ENCODE peak calls at places on chromosomes 12 and 14, in four cellular contexts. T is RPMI7951; Q is central memory CD4-positive, alpha-beta T cell; J is cardiac fibroblast. Y is an unnamed sample.

GRCh38 chr12:43848786-43849185 is 12.9 kb downstream of the TMEM117 start:
- DNase-seq in T (peak; percentile 5), Q (no peak), J (peak; percentile 19), Y (no peak)

GRCh38 chr14:88439088-88439487 is 53.6 kb downstream of the SPATA7 start:
- DNase-seq in T (no peak), Q (no peak), J (no peak), Y (no peak)

GRCh38 chr12:53500119-53500775 is 836 bp upstream of the TARBP2 start:
- DNase-seq in T (peak; percentile 51), Q (no peak), J (peak; percentile 89), Y (peak; percentile 43)

GRCh38 chr12:131736807-131737484 is 26.1 kb downstream of the SFSWAP start:
- DNase-seq in T (peak; percentile 53), Q (no peak), J (peak; percentile 79), Y (no peak)

GRCh38 chr12:124655317-124656213 is 88.2 kb upstream of the NCOR2 start:
- DNase-seq in T (peak; percentile 84), Q (no peak), J (peak; percentile 95), Y (no peak)

GRCh38 chr14:99246536-99247083 is 25.4 kb downstream of the BCL11B start:
- DNase-seq in T (no peak), Q (peak; percentile 68), J (no peak), Y (no peak)

GRCh38 chr14:34935552-34935951 is 47.2 kb upstream of the SRP54 start:
- DNase-seq in T (no peak), Q (no peak), J (no peak), Y (no peak)

GRCh38 chr14:53064461-53064860 is 88.7 kb downstream of the DDHD1 start:
- DNase-seq in T (no peak), Q (no peak), J (no peak), Y (no peak)

GRCh38 chr12:31897791-31898503 is 61.3 kb upstream of the RESF1 start:
- DNase-seq in T (peak; percentile 87), Q (no peak), J (peak; percentile 44), Y (peak; percentile 79)

GRCh38 chr14:28785096-28785952 is 18.7 kb downstream of the FOXG1 start:
- DNase-seq in T (peak; percentile 25), Q (no peak), J (no peak), Y (no peak)

GRCh38 chr14:60287452-60287851 is 38.4 kb downstream of the PPM1A start:
- DNase-seq in T (no peak), Q (no peak), J (no peak), Y (no peak)

GRCh38 chr12:122961551-122962329 is 4.5 kb downstream of the ABCB9 start:
- DNase-seq in T (no peak), Q (no peak), J (no peak), Y (no peak)

GRCh38 chr14:22854963-22855724 is 16.4 kb upstream of the LRP10 start:
- DNase-seq in T (no peak), Q (no peak), J (no peak), Y (no peak)

GRCh38 chr12:115785548-115785947 is 491.9 kb downstream of the MED13L start:
- DNase-seq in T (no peak), Q (no peak), J (no peak), Y (no peak)

GRCh38 chr12:118059645-118060275 is 1.2 kb downstream of the WSB2 start:
- DNase-seq in T (no peak), Q (no peak), J (peak; percentile 24), Y (peak; percentile 6)

GRCh38 chr12:56128669-56129209 is 672 bp downstream of the ESYT1 start:
- DNase-seq in T (peak; percentile 20), Q (no peak), J (peak; percentile 20), Y (no peak)

Y was measured in immature natural killer cell.